ENCODE peak calls at places on chromosome 11, in six cellular contexts. L, U, M, P, J and R are unnamed samples.

GRCh38 chr11:70694371-70694770 is 296.0 kb downstream of the CTTN start:
- DNase-seq in L (no peak), U (no peak), M (no peak), P (no peak), J (no peak), R (no peak)

GRCh38 chr11:114308689-114309089 is 12.5 kb downstream of the NNMT start:
- DNase-seq in L (no peak), U (no peak), M (no peak), P (no peak), J (no peak), R (peak)

GRCh38 chr11:85845052-85845631 is 10.0 kb upstream of the CCDC83 start:
- DNase-seq in L (no peak), U (no peak), M (no peak), P (no peak), J (peak), R (peak)

GRCh38 chr11:61756452-61757212 is 4.2 kb downstream of the MYRF start:
- DNase-seq in L (peak), U (no peak), M (peak), P (no peak), J (peak), R (peak)

GRCh38 chr11:128290106-128290840 is 297.1 kb downstream of the ETS1 start:
- DNase-seq in L (peak), U (peak), M (peak), P (peak), J (peak), R (peak)

GRCh38 chr11:84543367-84544159 is 1083.6 kb downstream of the DLG2 start:
- DNase-seq in L (no peak), U (no peak), M (no peak), P (no peak), J (no peak), R (no peak)

GRCh38 chr11:7893792-7894191 is 37.3 kb downstream of the OR10A6 start:
- DNase-seq in L (no peak), U (no peak), M (no peak), P (no peak), J (no peak), R (no peak)

GRCh38 chr11:93193721-93194120 is 4.1 kb downstream of the SLC36A4 start:
- DNase-seq in L (no peak), U (no peak), M (no peak), P (no peak), J (no peak), R (no peak)

GRCh38 chr11:69696749-69697488 is 6.9 kb downstream of the FGF19 start:
- DNase-seq in L (no peak), U (no peak), M (no peak), P (no peak), J (no peak), R (no peak)

GRCh38 chr11:77179048-77179447 is 51.0 kb downstream of the MYO7A start:
- DNase-seq in L (no peak), U (no peak), M (no peak), P (no peak), J (no peak), R (no peak)

GRCh38 chr11:17352925-17353227 is 1.3 kb downstream of the NCR3LG1 start:
- DNase-seq in L (peak), U (no peak), M (peak), P (peak), J (peak), R (peak)

GRCh38 chr11:99501655-99502054 is 480.9 kb downstream of the CNTN5 start:
- DNase-seq in L (no peak), U (no peak), M (no peak), P (no peak), J (no peak), R (no peak)

GRCh38 chr11:7520011-7520942 is 6.5 kb downstream of the PPFIBP2 start:
- DNase-seq in L (no peak), U (no peak), M (no peak), P (no peak), J (no peak), R (no peak)

GRCh38 chr11:1231396-1232327 is 8.8 kb downstream of the MUC5B start:
- DNase-seq in L (no peak), U (no peak), M (no peak), P (no peak), J (no peak), R (no peak)

GRCh38 chr11:118051136-118051610 is 25.7 kb upstream of the TMPRSS4 start:
- DNase-seq in L (peak), U (no peak), M (no peak), P (no peak), J (no peak), R (no peak)

GRCh38 chr11:69076129-69076791 is 27.5 kb downstream of the TPCN2 start:
- DNase-seq in L (no peak), U (no peak), M (no peak), P (no peak), J (peak), R (no peak)

GRCh38 chr11:112455791-112456190 is 195.1 kb upstream of the PLET1 start:
- DNase-seq in L (no peak), U (no peak), M (no peak), P (no peak), J (no peak), R (peak)

GRCh38 chr11:119419246-119419645 is 3.7 kb downstream of the THY1 start:
- DNase-seq in L (no peak), U (no peak), M (no peak), P (no peak), J (no peak), R (no peak)

GRCh38 chr11:66719111-66719872 is 9.7 kb downstream of the SPTBN2 start:
- DNase-seq in L (no peak), U (no peak), M (no peak), P (no peak), J (no peak), R (no peak)

GRCh38 chr11:78798567-78799170 is 224.0 kb upstream of the NARS2 start:
- DNase-seq in L (peak), U (no peak), M (peak), P (no peak), J (peak), R (peak)

GRCh38 chr11:70854891-70855556 is 397.4 kb downstream of the SHANK2 start:
- DNase-seq in L (no peak), U (no peak), M (no peak), P (no peak), J (no peak), R (no peak)

GRCh38 chr11:46710821-46711269 is 8.2 kb upstream of the F2 start:
- DNase-seq in L (no peak), U (peak), M (peak), P (no peak), J (peak), R (peak)

GRCh38 chr11:85647604-85648299 is at the start of gene TMEM126A:
- DNase-seq in L (peak), U (peak), M (peak), P (peak), J (peak), R (peak)